ENCODE peak calls at places on chromosomes 7 and 10, in five cellular contexts. Y is GM23338, T is Peyer's patch, R is heart right ventricle, W is aorta. Q is an unnamed sample.

GRCh38 chr7:45013465-45013967 is 13.5 kb downstream of the CCM2 start:
- DNase-seq in Y (no peak), T (no peak), W (no peak), R (no peak), Q (peak; percentile 71)

GRCh38 chr10:354901-355617 is 219.8 kb downstream of the ZMYND11 start:
- DNase-seq in T (no peak), Y (no peak), W (no peak), R (no peak), Q (no peak)

GRCh38 chr10:66322261-66322660 is 603.6 kb upstream of the LRRTM3 start:
- DNase-seq in Y (no peak), T (no peak), R (peak; percentile 6), W (no peak), Q (no peak)

GRCh38 chr10:97319671-97320479 is 804 bp downstream of the FRAT1 start:
- DNase-seq in Y (peak; percentile 86), W (peak; percentile 85), R (peak; percentile 26), T (peak; percentile 77), Q (peak; percentile 67)

GRCh38 chr10:132550366-132551092 is 12.9 kb downstream of the INPP5A start:
- DNase-seq in R (peak; percentile 11), T (no peak), Y (no peak), W (peak; percentile 62), Q (no peak)

GRCh38 chr10:12719365-12719764 is 282.1 kb downstream of the CCDC3 start:
- DNase-seq in R (no peak), Y (no peak), W (peak; percentile 82), T (no peak), Q (no peak)

GRCh38 chr10:58886390-58886789 is 290.1 kb upstream of the PHYHIPL start:
- DNase-seq in W (no peak), Y (no peak), T (no peak), R (no peak), Q (no peak)

GRCh38 chr10:11298116-11298515 is 280.4 kb downstream of the CELF2 start:
- DNase-seq in W (no peak), Y (no peak), R (no peak), T (no peak), Q (no peak)

DNA sequence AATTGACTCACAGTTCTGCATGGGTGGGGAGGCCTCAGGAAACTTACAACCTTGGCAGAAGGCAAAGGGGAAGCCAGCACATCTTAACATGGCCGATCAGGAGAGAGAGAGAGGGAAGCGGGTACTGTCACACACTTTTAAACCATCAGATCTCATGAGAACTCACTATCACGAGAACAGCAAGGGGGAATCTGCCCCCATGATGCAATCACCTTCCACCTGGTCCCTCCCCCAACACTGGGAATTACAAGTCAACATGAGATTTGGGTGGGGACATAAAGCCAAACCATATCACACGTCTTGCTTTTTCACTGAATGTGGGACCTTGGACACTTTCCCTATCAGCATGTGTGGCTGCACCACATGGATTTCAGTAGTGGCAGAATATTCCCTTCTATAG is 9.0 kb upstream of the AKR1E2 start:
- DNase-seq in T (no peak), R (no peak), W (no peak), Y (no peak), Q (no peak)
- H3K27ac ChIP-seq in T (no peak overlapping the region), R (no peak overlapping the region), W (no peak overlapping the region), Y (no peak overlapping the region), Q (no peak overlapping the region)

DNA sequence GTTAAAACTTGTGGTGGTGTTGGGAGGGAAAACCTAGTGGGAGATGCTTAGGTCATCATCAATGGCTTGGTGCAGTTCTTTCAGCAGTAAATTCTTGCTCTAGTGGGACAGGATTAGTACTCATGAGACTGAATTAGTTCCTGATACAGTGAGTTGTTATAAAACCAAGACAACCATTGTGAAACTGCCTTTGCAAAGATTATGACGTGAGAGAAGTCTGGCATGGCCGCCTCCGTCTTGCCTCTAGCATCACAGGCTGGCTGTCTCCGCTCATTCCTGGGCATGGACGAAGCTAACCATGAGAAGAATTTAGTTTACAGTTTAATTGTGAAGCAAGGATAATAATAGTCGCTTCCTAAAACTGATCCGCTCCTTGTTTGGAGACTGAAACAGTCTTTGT is 186.4 kb downstream of the KIF20B start:
- DNase-seq in T (peak; percentile 26), Y (no peak), W (no peak), R (no peak), Q (no peak)
- H3K4me1 ChIP-seq in T (no peaks in the 10 kb centered on the region), Y (peaks cover 16% of the 10 kb centered on the region), W (peaks cover 2% of the 10 kb centered on the region), R (no peaks in the 10 kb centered on the region), Q (no peaks in the 10 kb centered on the region)

GRCh38 chr7:151468214-151469023 is 28.5 kb upstream of the CRYGN start:
- DNase-seq in T (no peak), R (no peak), W (no peak), Y (no peak), Q (no peak)
- H3K27ac ChIP-seq in T (no peak overlapping the region), R (no peak overlapping the region), W (no peak overlapping the region), Y (no peak overlapping the region), Q (no peak overlapping the region)

DNA sequence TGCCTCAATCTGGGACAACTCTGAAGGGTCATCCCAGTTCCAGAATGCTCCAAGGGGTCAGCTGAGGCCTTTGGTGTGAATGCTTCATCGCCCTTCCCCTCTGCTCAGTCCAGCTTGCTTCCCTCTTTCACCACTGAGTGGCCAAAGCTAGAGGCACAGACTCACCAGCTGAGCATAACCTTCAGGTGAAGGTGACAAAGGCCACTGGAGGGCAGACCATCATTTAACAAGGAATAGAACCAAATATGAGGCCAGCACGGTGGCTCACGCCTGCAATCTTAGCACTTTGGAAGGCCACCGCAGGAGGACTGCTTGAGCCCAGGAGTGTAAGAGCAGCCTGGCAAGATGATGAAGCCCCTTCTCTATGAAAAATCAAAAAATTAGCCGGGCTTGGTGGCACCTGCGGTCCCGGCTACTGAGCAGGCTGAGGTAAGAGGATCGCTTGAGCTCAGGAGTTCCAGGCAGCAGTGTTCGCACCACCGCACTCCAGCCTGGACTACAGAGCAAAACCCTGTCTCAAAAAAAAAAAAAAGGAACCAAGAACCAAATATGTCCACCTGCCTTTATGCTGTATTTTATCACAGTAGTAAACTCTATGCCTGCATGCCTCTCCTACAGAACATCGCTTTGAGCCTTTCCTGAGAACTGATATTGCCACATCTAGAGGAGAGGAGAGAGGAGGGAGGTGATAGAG is 13.4 kb downstream of the PRKAG2 start:
- DNase-seq in T (no peak), R (no peak), Y (peak; percentile 65), W (peak; percentile 22), Q (no peak)
- H3K4me1 ChIP-seq in T (no peaks in the 10 kb centered on the region), R (peaks cover 24% of the 10 kb centered on the region), Y (peaks cover 3% of the 10 kb centered on the region), W (no peaks in the 10 kb centered on the region), Q (no peaks in the 10 kb centered on the region)

GRCh38 chr10:52453501-52453900 is 139.4 kb downstream of the DKK1 start:
- DNase-seq in T (no peak), W (no peak), R (no peak), Y (no peak), Q (no peak)
- H3K27ac ChIP-seq in T (no peak overlapping the region), W (no peak overlapping the region), R (no peak overlapping the region), Y (no peak overlapping the region), Q (no peak overlapping the region)

Q was measured in CD4-positive, alpha-beta memory T cell.